ENCODE peak calls at places on chromosomes 3 and 15, in six cellular contexts. X, U, D, O, J and G are unnamed samples. For H3K4me1, the result is how much of the 10 kb centered on the place peaks cover.

GRCh38 chr3:71585891-71586809 is 2.6 kb upstream of the FOXP1 start:
- DNase-seq in O (no peak), U (peak), J (peak), X (peak), D (no peak), G (no peak)

GRCh38 chr3:133747907-133748639 is 1.9 kb downstream of the TF start:
- DNase-seq in D (no peak), O (no peak), U (no peak), J (no peak), X (no peak), G (no peak)

GRCh38 chr3:36475593-36475992 is 95.3 kb downstream of the STAC start:
- DNase-seq in D (no peak), J (no peak), O (no peak), U (no peak), X (no peak), G (no peak)

GRCh38 chr15:52284164-52284563 is 11.4 kb downstream of the MYO5C start:
- DNase-seq in J (peak), U (peak), X (no peak), O (no peak), D (no peak), G (no peak)

GRCh38 chr3:44555753-44556152 is 760 bp downstream of the ZKSCAN7 start:
- DNase-seq in J (peak), O (no peak), U (peak), X (no peak), D (no peak), G (no peak)

GRCh38 chr3:149398296-149398695 is 20.8 kb upstream of the TM4SF1 start:
- DNase-seq in O (no peak), U (no peak), X (no peak), J (no peak), D (no peak), G (no peak)

GRCh38 chr15:91268510-91268909 is 168.5 kb downstream of the SV2B start:
- DNase-seq in O (peak), U (no peak), J (no peak), D (no peak), X (peak), G (no peak)

GRCh38 chr3:14457999-14458398 is 55.6 kb downstream of the SLC6A6 start:
- DNase-seq in D (no peak), J (no peak), U (no peak), O (no peak), X (peak), G (no peak)

GRCh38 chr3:78244136-78244535 is 1204.2 kb downstream of the ROBO2 start:
- DNase-seq in U (no peak), D (no peak), O (no peak), J (no peak), X (no peak), G (no peak)

GRCh38 chr3:183116051-183116614 is 16.8 kb upstream of the MCCC1 start:
- DNase-seq in O (peak), X (peak), U (no peak), J (no peak), D (no peak), G (peak)

GRCh38 chr15:55791576-55792400 is 48.8 kb upstream of the PRTG start:
- DNase-seq in X (no peak), J (peak), O (no peak), D (no peak), U (peak), G (no peak)

GRCh38 chr3:37243811-37244748 is 69.7 kb upstream of the LRRFIP2 start:
- DNase-seq in U (peak), J (peak), X (peak), D (peak), O (peak), G (peak)

GRCh38 chr3:129003578-129004112 is 2.5 kb downstream of the EFCC1 start:
- DNase-seq in U (no peak), O (peak), X (peak), D (peak), J (no peak), G (peak)

GRCh38 chr3:187101184-187102072 is 37.9 kb downstream of the RPL39L start:
- DNase-seq in O (peak), X (no peak), J (peak), U (peak), D (peak), G (peak)

GRCh38 chr15:28992996-28993719 is 107.4 kb downstream of the APBA2 start:
- DNase-seq in O (no peak), J (no peak), U (no peak), X (no peak), D (no peak), G (no peak)

GRCh38 chr15:41919954-41920538 is 26.2 kb upstream of the SPTBN5 start:
- DNase-seq in D (peak), U (peak), X (no peak), J (peak), O (no peak), G (no peak)

GRCh38 chr15:86837631-86838030 is 758.0 kb downstream of the AGBL1 start:
- DNase-seq in O (no peak), X (no peak), D (no peak), U (no peak), J (peak), G (no peak)

GRCh38 chr3:169992156-169992555 is 25.5 kb downstream of the SEC62 start:
- DNase-seq in O (no peak), J (no peak), X (no peak), D (no peak), U (no peak), G (no peak)

GRCh38 chr3:66531256-66531655 is 30.4 kb upstream of the LRIG1 start:
- DNase-seq in O (no peak), U (no peak), D (no peak), X (peak), J (no peak), G (no peak)

GRCh38 chr3:120749843-120750242 is 7.3 kb downstream of the GTF2E1 start:
- DNase-seq in D (no peak), J (no peak), X (no peak), U (no peak), O (no peak), G (no peak)

GRCh38 chr15:69828181-69828828 is 269.4 kb downstream of the TLE3 start:
- DNase-seq in J (no peak), X (no peak), O (no peak), D (no peak), U (no peak), G (no peak)

GRCh38 chr15:67013696-67014095 is 51.7 kb upstream of the SMAD3 start:
- DNase-seq in U (peak), O (no peak), X (peak), D (no peak), J (peak), G (no peak)

GRCh38 chr3:158347966-158348365 is 223.0 kb upstream of the MLF1 start:
- DNase-seq in O (no peak), U (peak), X (no peak), J (no peak), D (no peak), G (no peak)

GRCh38 chr15:59828871-59829270 is 139.8 kb upstream of the BNIP2 start:
- DNase-seq in X (no peak), J (no peak), U (no peak), O (no peak), D (no peak), G (no peak)

GRCh38 chr3:53109190-53109589 is 21.0 kb downstream of the RFT1 start:
- DNase-seq in X (no peak), U (peak), D (no peak), J (no peak), O (no peak), G (no peak)

GRCh38 chr15:30991301-30992072 is at the start of gene MTMR10:
- DNase-seq in O (peak), U (peak), J (peak), D (peak), X (peak), G (peak)

GRCh38 chr3:64150527-64151238 is 74.6 kb downstream of the PRICKLE2 start:
- DNase-seq in U (peak), O (peak), X (no peak), J (peak), D (peak), G (no peak)

GRCh38 chr15:45320581-45320980 is 57.8 kb downstream of the GATM start:
- DNase-seq in J (no peak), U (no peak), O (no peak), D (no peak), X (no peak), G (no peak)

GRCh38 chr15:52232327-52232726 is 41.1 kb upstream of the GNB5 start:
- DNase-seq in O (no peak), U (no peak), D (no peak), J (no peak), X (no peak), G (no peak)

GRCh38 chr15:57662802-57663201 is 43.7 kb upstream of the POLR2M start:
- DNase-seq in U (no peak), X (no peak), D (no peak), O (peak), J (no peak), G (no peak)

GRCh38 chr15:34337557-34338306 is at the start of gene SLC12A6:
- DNase-seq in D (peak), X (peak), O (peak), J (peak), U (peak), G (peak)

GRCh38 chr15:41494190-41494921 is 682 bp downstream of the ITPKA start:
- DNase-seq in D (no peak), J (no peak), X (peak), O (peak), U (no peak), G (peak)

GRCh38 chr15:95929232-95929846 is 401.2 kb upstream of the NR2F2 start:
- DNase-seq in J (peak), O (no peak), U (peak), D (no peak), X (no peak), G (no peak)

GRCh38 chr3:188104050-188104449 is 49.9 kb upstream of the LPP start:
- DNase-seq in J (no peak), D (no peak), O (no peak), U (peak), X (no peak), G (no peak)

GRCh38 chr3:11624704-11625375 is 18.9 kb downstream of the VGLL4 start:
- DNase-seq in J (no peak), U (no peak), X (no peak), O (no peak), D (no peak), G (no peak)

GRCh38 chr15:41241251-41241964 is 10.3 kb downstream of the CHP1 start:
- DNase-seq in D (no peak), O (peak), J (no peak), U (no peak), X (no peak), G (no peak)

GRCh38 chr3:54906763-54907162 is 21.1 kb downstream of the LRTM1 start:
- DNase-seq in J (no peak), X (no peak), U (no peak), D (no peak), O (no peak), G (no peak)

GRCh38 chr3:155334215-155334896 is 40.9 kb upstream of the STRIT1 start:
- DNase-seq in D (no peak), X (no peak), U (no peak), O (no peak), J (no peak), G (no peak)

GRCh38 chr3:155329513-155330048 is 36.1 kb upstream of the STRIT1 start:
- DNase-seq in D (no peak), U (no peak), O (no peak), J (no peak), X (no peak), G (no peak)

GRCh38 chr3:155330356-155330755 is 36.9 kb upstream of the STRIT1 start:
- DNase-seq in J (no peak), D (no peak), O (no peak), X (no peak), U (no peak), G (no peak)

GRCh38 chr3:155334897-155335883 is 41.7 kb upstream of the STRIT1 start:
- DNase-seq in D (no peak), U (no peak), J (no peak), O (peak), X (no peak), G (no peak)

GRCh38 chr3:155332668-155333160 is 39.2 kb upstream of the STRIT1 start:
- DNase-seq in U (peak), X (no peak), J (no peak), D (no peak), O (no peak), G (no peak)
- H3K4me1 ChIP-seq in U (under half), X (under half), J (under half), D (under half), O (under half), G (under half)

DNA sequence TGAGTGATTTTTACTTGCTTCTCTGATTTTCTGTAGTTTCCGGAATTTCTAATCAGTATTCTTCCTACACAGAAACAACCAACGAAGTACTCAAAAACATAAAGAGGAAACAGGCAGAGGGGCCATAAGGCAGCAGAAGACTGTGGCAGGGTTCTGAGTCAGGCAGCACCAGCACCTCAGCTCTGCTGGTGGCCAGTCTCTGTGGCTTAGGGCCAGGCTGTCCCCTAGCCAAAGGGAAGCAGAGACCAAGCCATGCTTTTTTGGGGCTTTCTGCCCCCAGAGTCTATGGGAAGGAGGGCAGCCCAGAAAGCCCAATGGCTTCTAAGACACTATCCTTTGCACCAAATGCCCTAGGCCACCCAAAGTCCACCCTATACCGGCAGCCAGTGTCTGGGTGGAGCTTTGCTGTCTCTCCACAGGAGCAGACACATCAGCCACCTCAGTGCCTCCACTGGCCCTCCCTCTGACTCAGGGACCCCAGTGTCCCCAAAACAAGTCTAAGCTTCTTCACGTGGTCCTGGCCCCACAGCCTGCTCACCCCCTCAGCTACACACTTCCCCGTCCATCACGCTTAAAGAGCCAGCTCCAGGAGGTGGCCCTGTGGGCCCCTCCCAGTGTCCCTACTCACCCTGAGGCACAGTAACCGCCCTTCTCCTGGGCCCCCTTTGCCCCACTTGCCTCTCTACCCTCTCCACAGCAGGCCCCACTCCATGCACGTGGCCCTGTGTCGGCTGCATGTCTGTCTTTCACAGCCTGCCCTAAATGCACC is 46.2 kb downstream of the CCDC12 start:
- DNase-seq in J (no peak), X (no peak), D (peak), O (no peak), U (no peak), G (no peak)
- H3K4me1 ChIP-seq in J (under half), X (under half), D (under half), O (under half), U (under half), G (half or more)

GRCh38 chr15:40053234-40054055 is 14.5 kb upstream of the SRP14 start:
- DNase-seq in U (no peak), X (no peak), D (peak), O (no peak), J (no peak), G (no peak)

GRCh38 chr15:40052604-40053003 is 13.6 kb upstream of the SRP14 start:
- DNase-seq in X (no peak), J (no peak), O (no peak), U (no peak), D (peak), G (no peak)

GRCh38 chr15:40051616-40052415 is 12.8 kb upstream of the SRP14 start:
- DNase-seq in U (no peak), O (no peak), X (no peak), D (peak), J (no peak), G (no peak)

GRCh38 chr15:40049076-40049475 is 10.1 kb upstream of the SRP14 start:
- DNase-seq in O (no peak), X (no peak), J (no peak), D (peak), U (no peak), G (no peak)

GRCh38 chr15:40050788-40051615 is 12.0 kb upstream of the SRP14 start:
- DNase-seq in O (no peak), X (peak), J (peak), D (peak), U (peak), G (no peak)
- H3K4me1 ChIP-seq in O (under half), X (under half), J (under half), D (under half), U (under half), G (half or more)

DNA sequence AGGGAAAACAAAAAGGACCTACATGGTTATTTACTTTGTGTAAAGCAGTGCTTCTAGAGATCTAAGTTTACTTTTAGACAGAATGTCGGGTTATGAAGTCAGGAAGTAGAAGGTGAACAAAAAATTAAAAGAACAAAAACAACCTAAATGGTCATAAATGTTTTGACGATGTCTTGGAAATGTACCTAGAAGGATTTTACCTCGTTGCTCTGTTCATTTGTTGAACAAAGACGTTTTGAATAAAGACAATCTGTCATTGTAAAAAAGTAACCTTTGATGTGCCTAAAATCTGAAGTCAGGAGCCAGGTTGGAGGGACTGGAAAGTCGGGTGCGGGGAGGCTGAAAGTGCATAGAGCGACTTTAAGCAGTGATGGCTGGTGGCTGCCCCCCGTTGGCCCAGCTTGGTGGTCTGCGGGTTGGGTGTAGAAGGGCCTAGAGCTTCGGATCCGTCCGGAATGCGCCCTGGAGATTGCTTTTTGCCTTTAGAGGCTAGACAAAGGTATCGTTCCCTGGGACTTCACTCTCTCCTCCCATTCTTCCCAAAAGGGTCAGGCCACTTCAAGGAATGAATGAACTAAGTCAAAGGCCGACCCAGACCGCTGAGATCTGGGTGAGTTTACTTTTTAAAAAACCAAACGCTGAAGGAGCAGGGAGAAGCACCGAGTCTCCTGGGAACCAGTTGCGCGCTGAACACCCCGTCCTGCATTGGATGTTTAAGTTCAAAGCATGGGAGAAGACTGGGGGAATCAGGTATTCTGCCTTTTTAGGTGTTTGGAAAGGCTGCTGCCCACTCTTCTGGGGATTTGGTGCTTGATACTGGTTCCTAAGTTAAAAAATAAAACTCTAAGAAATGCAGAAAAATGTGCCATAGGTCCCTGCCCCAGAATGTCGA is 2.2 kb downstream of the SOX14 start:
- DNase-seq in D (no peak), U (no peak), O (no peak), X (peak), J (no peak), G (no peak)
- H3K4me1 ChIP-seq in D (under half), U (under half), O (under half), X (half or more), J (under half), G (under half)

GRCh38 chr15:79956354-79956939 is 14.5 kb downstream of the BCL2A1 start:
- DNase-seq in J (peak), D (no peak), X (no peak), O (no peak), U (no peak), G (no peak)
- H3K4me1 ChIP-seq in J (under half), D (under half), X (under half), O (under half), U (under half), G (under half)

DNA sequence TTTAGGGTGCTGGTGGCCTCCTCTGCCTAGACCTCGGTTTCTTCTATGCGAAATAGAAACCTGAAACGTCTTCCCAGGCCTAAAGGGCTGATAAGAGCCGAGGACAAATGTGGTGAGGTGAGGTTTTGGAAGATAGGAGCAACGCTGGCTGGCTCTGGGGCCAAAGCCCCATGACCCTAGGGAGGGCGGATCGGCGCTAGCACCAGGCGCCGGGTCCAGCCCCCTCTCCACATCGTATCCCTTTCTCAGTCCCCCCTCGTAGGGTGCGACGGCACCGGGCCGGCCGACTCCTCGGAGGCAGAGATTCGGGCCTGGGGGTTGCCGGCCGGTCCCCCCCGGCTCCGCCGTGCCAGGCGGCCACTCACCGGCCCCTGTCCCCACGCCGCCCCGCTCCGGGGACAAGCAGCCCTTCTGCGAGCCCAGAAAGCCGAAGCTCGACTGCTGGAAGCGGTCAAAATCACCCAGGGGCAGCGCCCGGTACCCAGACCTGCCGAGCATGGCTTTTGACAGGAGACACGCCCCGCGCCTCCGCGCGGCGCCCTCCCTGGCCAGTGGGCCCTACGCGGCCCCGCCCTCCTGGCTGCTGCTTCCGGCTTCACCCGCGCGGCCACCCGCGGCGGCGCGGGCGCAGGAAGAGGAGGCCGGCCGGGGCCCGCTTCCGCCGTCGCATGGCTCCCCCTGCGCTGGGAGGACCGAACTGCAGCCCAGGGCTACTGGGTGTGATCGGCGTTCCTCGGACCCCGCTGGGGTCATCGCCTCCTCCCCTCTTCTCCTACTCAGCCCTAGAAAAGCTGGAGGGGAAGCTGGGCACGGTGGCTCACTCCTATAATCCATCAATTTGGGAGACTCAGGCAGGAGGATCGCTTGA is at the start of gene STOML1:
- DNase-seq in D (peak), U (peak), X (peak), O (peak), J (peak), G (peak)
- H3K4me1 ChIP-seq in D (under half), U (under half), X (under half), O (under half), J (under half), G (under half)